ENCODE peak calls at places on chromosomes 11 and 22, in six cellular contexts. P is GM23248, X is IMR-90, H is endothelial cell of umbilical vein, K is PC-3, F is HCT116. Q is an unnamed sample. For H3K36me3 and H4K20me1, the result is how much of the 10 kb centered on the place peaks cover.

GRCh38 chr11:75100314-75100713 is 3.6 kb upstream of the OR2AT4 start:
- DNase-seq in K (peak), F (no peak), X (peak), H (no peak), P (peak), Q (no peak)

GRCh38 chr11:108224908-108225786 is 2.3 kb downstream of the ATM start:
- DNase-seq in K (no peak), X (no peak), P (peak), H (no peak), F (no peak), Q (no peak)

GRCh38 chr22:49866134-49866533 is 12.5 kb downstream of the ZBED4 start:
- DNase-seq in H (no peak), F (no peak), K (no peak), P (no peak), X (no peak), Q (no peak)

GRCh38 chr11:90556026-90556425 is 333.2 kb upstream of the CHORDC1 start:
- DNase-seq in F (no peak), P (no peak), H (no peak), K (no peak), X (no peak), Q (no peak)

GRCh38 chr11:57414612-57415212 is 12.2 kb downstream of the SLC43A3 start:
- DNase-seq in F (no peak), X (no peak), K (no peak), H (no peak), P (no peak), Q (no peak)

GRCh38 chr22:32327066-32327465 is 30.6 kb upstream of the RFPL3 start:
- DNase-seq in K (peak), F (no peak), P (peak), H (peak), X (no peak), Q (no peak)

GRCh38 chr22:19525666-19526065 is 1.5 kb upstream of the CLDN5 start:
- DNase-seq in P (no peak), X (no peak), F (no peak), K (no peak), H (no peak), Q (no peak)

GRCh38 chr22:45673482-45674175 is 2.0 kb downstream of the ATXN10 start:
- DNase-seq in P (no peak), H (no peak), F (no peak), X (no peak), K (no peak), Q (no peak)

GRCh38 chr11:110349109-110349996 is 52.9 kb upstream of the RDX start:
- DNase-seq in K (no peak), H (no peak), P (no peak), F (no peak), X (no peak), Q (no peak)

GRCh38 chr11:66112041-66112491 is 42.0 kb downstream of the PACS1 start:
- DNase-seq in P (no peak), X (no peak), K (no peak), H (no peak), F (no peak), Q (peak)

GRCh38 chr11:115930886-115931537 is 426.8 kb upstream of the CADM1 start:
- DNase-seq in X (no peak), F (no peak), K (no peak), H (no peak), P (no peak), Q (no peak)

GRCh38 chr22:31929126-31929928 is 15.0 kb upstream of the YWHAH start:
- DNase-seq in P (peak), K (no peak), F (no peak), X (peak), H (no peak), Q (peak)

GRCh38 chr11:32297629-32298028 is 137.7 kb downstream of the WT1 start:
- DNase-seq in K (peak), X (peak), H (peak), F (peak), P (peak), Q (peak)

GRCh38 chr11:115939726-115940421 is 435.7 kb upstream of the CADM1 start:
- DNase-seq in F (no peak), P (no peak), H (no peak), X (no peak), K (no peak), Q (no peak)

GRCh38 chr11:126189109-126189929 is 22.1 kb downstream of the RPUSD4 start:
- DNase-seq in X (no peak), K (no peak), F (no peak), H (no peak), P (no peak), Q (no peak)

GRCh38 chr11:116413861-116414260 is 358.9 kb downstream of the BUD13 start:
- DNase-seq in K (no peak), F (no peak), P (no peak), X (no peak), H (no peak), Q (no peak)

GRCh38 chr11:58034471-58034870 is 3.7 kb downstream of the OR6Q1 start:
- DNase-seq in H (no peak), F (no peak), P (no peak), K (no peak), X (no peak), Q (no peak)

GRCh38 chr11:31236052-31236652 is 133.4 kb downstream of the DCDC1 start:
- DNase-seq in F (peak), X (no peak), H (peak), P (peak), K (peak), Q (peak)

GRCh38 chr11:30788849-30789248 is 202.7 kb upstream of the MPPED2 start:
- DNase-seq in F (no peak), X (no peak), H (no peak), K (no peak), P (peak), Q (no peak)

GRCh38 chr11:119545978-119546915 is 123.3 kb upstream of the THY1 start:
- DNase-seq in F (no peak), K (no peak), X (no peak), P (no peak), H (no peak), Q (no peak)

GRCh38 chr11:32751381-32751780 is 43.1 kb downstream of the CCDC73 start:
- DNase-seq in H (no peak), P (no peak), K (no peak), F (no peak), X (no peak), Q (no peak)

GRCh38 chr11:129976371-129976770 is 26.3 kb downstream of the PRDM10 start:
- DNase-seq in X (no peak), K (no peak), P (no peak), F (no peak), H (no peak), Q (no peak)

GRCh38 chr11:119806064-119806915 is 77.3 kb upstream of the NECTIN1 start:
- DNase-seq in P (no peak), X (no peak), K (no peak), H (no peak), F (no peak), Q (no peak)

GRCh38 chr11:9143726-9144125 is 52.3 kb upstream of the SCUBE2 start:
- DNase-seq in K (no peak), H (no peak), P (peak), F (no peak), X (no peak), Q (peak)

GRCh38 chr22:41512421-41513194 is 31.7 kb downstream of the POLR3H start:
- DNase-seq in X (peak), K (peak), H (no peak), F (peak), P (peak), Q (peak)

GRCh38 chr11:28834877-28835276 is 726.7 kb downstream of the METTL15 start:
- DNase-seq in H (peak), K (peak), P (peak), F (no peak), X (peak), Q (peak)

GRCh38 chr22:50314455-50315288 is 7.2 kb upstream of the PLXNB2 start:
- DNase-seq in K (no peak), H (no peak), X (no peak), P (no peak), F (no peak), Q (no peak)

GRCh38 chr11:117020287-117020686 is 77.9 kb downstream of the SIK3 start:
- DNase-seq in F (no peak), P (no peak), X (no peak), K (no peak), H (no peak), Q (no peak)

GRCh38 chr22:38412435-38413084 is 42.4 kb downstream of the KCNJ4 start:
- DNase-seq in F (no peak), H (no peak), X (no peak), P (peak), K (no peak), Q (no peak)

GRCh38 chr22:47061226-47061625 is 298.8 kb downstream of the TBC1D22A start:
- DNase-seq in P (no peak), F (no peak), H (no peak), X (no peak), K (no peak), Q (no peak)

GRCh38 chr11:59394186-59394585 is 32.0 kb downstream of the OR5A2 start:
- DNase-seq in K (no peak), F (no peak), P (no peak), H (no peak), X (no peak), Q (no peak)

GRCh38 chr22:43136255-43136654 is 6.9 kb downstream of the MCAT start:
- DNase-seq in P (peak), F (no peak), K (peak), H (peak), X (peak), Q (peak)

GRCh38 chr11:77152846-77153245 is 24.8 kb downstream of the MYO7A start:
- DNase-seq in P (no peak), K (no peak), H (no peak), F (no peak), X (peak), Q (peak)

GRCh38 chr11:77153276-77154185 is 25.5 kb downstream of the MYO7A start:
- DNase-seq in X (no peak), F (no peak), P (no peak), H (no peak), K (no peak), Q (no peak)

GRCh38 chr11:77149716-77150392 is 21.8 kb downstream of the MYO7A start:
- DNase-seq in P (no peak), H (no peak), X (no peak), K (no peak), F (no peak), Q (no peak)

GRCh38 chr11:77150836-77151235 is 22.8 kb downstream of the MYO7A start:
- DNase-seq in K (no peak), H (no peak), F (no peak), P (no peak), X (no peak), Q (no peak)

DNA sequence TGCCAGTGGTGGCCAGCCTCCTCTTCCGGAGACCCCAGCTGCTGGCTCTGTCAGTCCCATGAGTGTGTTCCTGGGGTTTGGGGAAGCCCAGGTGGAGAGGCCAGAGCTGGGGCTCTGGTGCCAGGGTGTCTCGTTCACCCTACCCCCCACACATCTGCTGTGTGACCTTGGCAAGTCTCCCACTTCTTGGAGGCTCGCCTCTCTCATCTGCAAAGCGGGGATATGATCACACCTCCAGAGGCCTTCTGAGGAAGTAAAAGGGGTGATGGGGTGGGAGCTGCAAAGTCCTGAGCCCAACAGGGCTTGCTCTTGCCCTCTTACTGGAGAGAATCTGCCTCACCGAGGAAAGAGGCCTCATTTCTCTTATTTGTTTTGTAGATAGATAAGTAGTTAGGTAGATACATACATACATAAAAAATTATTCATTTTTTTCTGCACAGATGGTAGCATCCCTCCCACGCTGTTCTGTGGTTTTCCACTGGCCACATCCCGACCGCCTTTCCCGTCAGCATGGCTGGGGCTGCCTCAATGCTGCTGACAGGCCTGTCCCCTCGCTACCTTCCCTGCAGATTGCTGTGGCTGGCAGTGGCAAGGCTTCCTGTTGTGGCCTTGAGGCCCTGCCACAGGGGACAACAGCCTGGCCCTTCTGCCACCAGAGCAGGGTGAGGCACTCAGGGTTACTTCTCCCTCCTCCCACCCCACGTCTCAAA is 23.9 kb downstream of the MYO7A start:
- DNase-seq in P (no peak), K (no peak), F (no peak), X (peak), H (no peak), Q (peak)
- H3K9ac ChIP-seq in P (no peak), K (no peak), F (no peak), X (no peak), H (no peak), Q (no peak)

GRCh38 chr11:46760429-46761128 is 41.6 kb downstream of the F2 start:
- DNase-seq in F (no peak), P (no peak), H (no peak), K (no peak), X (no peak), Q (no peak)

GRCh38 chr11:46759196-46759595 is 40.2 kb downstream of the F2 start:
- DNase-seq in K (no peak), F (no peak), P (no peak), X (no peak), H (no peak), Q (no peak)

GRCh38 chr11:46761807-46762206 is 42.8 kb downstream of the F2 start:
- DNase-seq in F (no peak), H (no peak), P (no peak), X (no peak), K (no peak), Q (no peak)

GRCh38 chr11:46755962-46756361 is 36.9 kb downstream of the F2 start:
- DNase-seq in F (no peak), P (no peak), X (no peak), H (no peak), K (no peak), Q (no peak)
- H3K36me3 ChIP-seq in F (half or more), P (half or more), X (under half), H (under half), K (half or more), Q (under half)

GRCh38 chr22:17726561-17727243 is 47.6 kb downstream of the BID start:
- DNase-seq in P (peak), F (no peak), H (no peak), X (peak), K (no peak), Q (no peak)

GRCh38 chr22:17724678-17725464 is 49.4 kb downstream of the BID start:
- DNase-seq in P (no peak), X (no peak), K (no peak), F (no peak), H (no peak), Q (no peak)

GRCh38 chr22:17727244-17727892 is 46.9 kb downstream of the BID start:
- DNase-seq in K (no peak), F (no peak), X (no peak), P (no peak), H (no peak), Q (no peak)

GRCh38 chr22:17725465-17725800 is 48.8 kb downstream of the BID start:
- DNase-seq in F (no peak), X (no peak), K (no peak), H (no peak), P (no peak), Q (no peak)

GRCh38 chr22:17724241-17724640 is 50.0 kb downstream of the BID start:
- DNase-seq in F (no peak), K (no peak), P (no peak), H (no peak), X (peak), Q (peak)
- H4K20me1 ChIP-seq in F (under half), K (under half), P (under half), H (under half), X (under half), Q (under half)

DNA sequence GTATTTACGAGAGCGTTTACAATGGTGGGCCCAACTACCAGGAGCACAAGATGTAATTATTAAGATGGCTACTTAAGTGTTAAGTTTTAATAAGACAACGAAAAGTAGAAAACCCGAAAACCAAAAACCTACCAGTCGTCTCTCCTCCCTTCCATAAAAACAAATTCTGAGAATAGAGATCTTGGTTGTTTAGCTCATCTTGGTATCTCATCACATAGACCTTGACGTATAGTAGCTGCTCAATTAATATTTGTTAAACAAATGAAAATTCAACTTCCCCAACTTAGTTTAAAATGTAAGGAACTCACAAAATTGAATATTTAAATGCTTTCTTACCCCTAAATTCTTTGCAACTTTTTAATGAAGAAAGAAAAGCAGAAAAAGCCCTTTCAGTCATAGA is 669 bp downstream of the KDM4D start:
- DNase-seq in K (no peak), F (no peak), P (peak), X (no peak), H (peak), Q (no peak)
- H3K9ac ChIP-seq in K (peak), F (peak), P (peak), X (peak), H (peak), Q (no peak)

DNA sequence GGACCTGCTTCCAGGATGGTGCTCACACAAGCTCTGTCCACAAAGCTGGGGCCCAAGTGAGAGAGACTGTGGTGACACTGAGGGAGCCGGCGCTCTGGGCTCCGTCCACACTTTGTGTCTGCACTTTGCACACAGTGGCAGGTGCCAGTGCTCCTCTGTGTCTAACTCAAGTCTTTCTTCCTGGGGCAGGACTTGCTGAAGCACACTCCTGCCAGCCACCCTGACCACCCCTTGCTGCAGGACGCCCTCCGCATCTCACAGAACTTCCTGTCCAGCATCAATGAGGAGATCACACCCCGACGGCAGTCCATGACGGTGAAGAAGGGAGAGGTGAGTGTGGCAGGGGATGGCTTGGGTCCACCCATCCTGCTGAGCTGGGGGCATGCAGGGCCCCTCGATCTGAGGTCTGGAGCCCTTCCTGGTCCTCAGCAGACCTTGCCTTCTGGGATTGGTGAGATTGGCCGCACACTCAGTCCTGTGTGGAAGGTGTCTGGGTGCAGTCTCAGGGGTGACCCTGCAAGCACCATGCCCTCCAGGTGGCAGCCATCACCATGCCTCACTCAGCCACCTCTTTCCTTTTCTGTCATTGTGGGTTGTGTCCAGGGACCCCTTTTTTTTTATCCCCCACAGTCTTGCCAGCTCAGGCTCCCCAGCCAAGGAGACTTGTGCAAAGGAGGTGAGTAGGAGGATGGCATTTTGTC is 93.3 kb downstream of the BCR start:
- DNase-seq in P (no peak), H (no peak), F (no peak), K (no peak), X (no peak), Q (no peak)
- H3K36me3 ChIP-seq in P (under half), H (half or more), F (under half), K (under half), X (under half), Q (under half)

Q was measured in fibroblast of lung.